ENCODE peak calls at places on chromosomes 11 and 22, in five cellular contexts. A is IMR-90, K is GM12865, Q is esophagus squamous epithelium, S is neural crest cell. H is an unnamed sample.

GRCh38 chr11:112364962-112365481 is 104.4 kb upstream of the PLET1 start:
- DNase-seq in S (no peak), K (no peak), A (peak; percentile 99), Q (no peak), H (no peak)

GRCh38 chr11:120065176-120065575 is 72.7 kb downstream of the TRIM29 start:
- DNase-seq in K (no peak), A (no peak), Q (no peak), S (no peak), H (no peak)

GRCh38 chr22:47209077-47209514 is 446.6 kb downstream of the TBC1D22A start:
- DNase-seq in A (peak; percentile 18), S (no peak), Q (no peak), K (no peak), H (no peak)

GRCh38 chr11:117072517-117073218 is 25.6 kb downstream of the SIK3 start:
- DNase-seq in A (peak; percentile 96), Q (no peak), K (peak; percentile 44), S (no peak), H (peak; percentile 36)

GRCh38 chr22:49290286-49290685 is 537.4 kb downstream of the BRD1 start:
- DNase-seq in A (no peak), K (no peak), Q (no peak), S (no peak), H (no peak)

GRCh38 chr11:113773092-113773415 is 438 bp downstream of the ZW10 start:
- DNase-seq in Q (no peak), A (peak; percentile 25), S (no peak), K (no peak), H (no peak)

GRCh38 chr11:115760528-115760837 is 256.3 kb upstream of the CADM1 start:
- DNase-seq in Q (no peak), K (no peak), A (no peak), S (peak; percentile 24), H (no peak)

GRCh38 chr22:39937881-39938280 is 22.3 kb upstream of the TMA7B start:
- DNase-seq in A (no peak), K (no peak), S (no peak), Q (no peak), H (no peak)

GRCh38 chr22:28817919-28818859 is 17.8 kb upstream of the XBP1 start:
- DNase-seq in K (peak; percentile 66), S (no peak), Q (no peak), A (no peak), H (no peak)

GRCh38 chr11:4095509-4096230 is 1.1 kb downstream of the RRM1 start:
- DNase-seq in Q (no peak), K (peak; percentile 35), S (no peak), A (peak; percentile 78), H (no peak)

GRCh38 chr11:119368121-119369034 is 13.1 kb downstream of the USP2 start:
- DNase-seq in A (peak; percentile 34), Q (no peak), K (no peak), S (no peak), H (no peak)

GRCh38 chr22:27919943-27920755 is 1.1 kb upstream of the PITPNB start:
- DNase-seq in K (no peak), Q (no peak), A (peak; percentile 72), S (peak; percentile 27), H (no peak)

GRCh38 chr11:132848336-132848735 is 684.0 kb downstream of the OPCML start:
- DNase-seq in Q (no peak), K (no peak), A (peak; percentile 7), S (no peak), H (no peak)

GRCh38 chr11:1054143-1055108 is 17.9 kb upstream of the MUC6 start:
- DNase-seq in Q (no peak), S (no peak), K (no peak), A (no peak), H (no peak)

GRCh38 chr11:63920126-63920869 is 3.3 kb upstream of the RCOR2 start:
- DNase-seq in Q (no peak), K (no peak), A (no peak), S (peak; percentile 24), H (no peak)

GRCh38 chr22:30531651-30532608 is 14.6 kb downstream of the SEC14L6 start:
- DNase-seq in K (no peak), S (no peak), A (no peak), Q (no peak), H (no peak)

GRCh38 chr11:129974237-129974636 is 28.4 kb downstream of the PRDM10 start:
- DNase-seq in K (no peak), S (no peak), Q (no peak), A (peak; percentile 33), H (no peak)

GRCh38 chr11:117871784-117872183 is 4.7 kb downstream of the FXYD6 start:
- DNase-seq in A (no peak), S (no peak), Q (no peak), K (no peak), H (no peak)

GRCh38 chr22:46714550-46714949 is 23.5 kb downstream of the CERK start:
- DNase-seq in A (peak; percentile 57), Q (no peak), S (no peak), K (no peak), H (no peak)

GRCh38 chr11:64607381-64608259 is 16.6 kb downstream of the SLC22A12 start:
- DNase-seq in S (no peak), A (peak; percentile 5), Q (no peak), K (no peak), H (no peak)

GRCh38 chr11:12692238-12693074 is 18.2 kb downstream of the TEAD1 start:
- DNase-seq in K (no peak), Q (peak; percentile 6), A (peak; percentile 95), S (peak; percentile 55), H (no peak)

GRCh38 chr11:441418-442274 is at the start of gene ANO9:
- DNase-seq in A (no peak), Q (no peak), S (no peak), K (peak; percentile 80), H (peak; percentile 90)

GRCh38 chr11:75568616-75569219 is 6.7 kb downstream of the SERPINH1 start:
- DNase-seq in Q (no peak), A (no peak), K (no peak), S (no peak), H (no peak)
- TF ChIP-seq CTCF in Q (no peak), A (no peak), K (no peak), S (no peak), H (no peak)

GRCh38 chr22:50574383-50574755 is 3.9 kb downstream of the CPT1B start:
- DNase-seq in Q (no peak), S (no peak), A (no peak), K (no peak), H (no peak)

GRCh38 chr22:50577697-50577986 is 585 bp downstream of the CPT1B start:
- DNase-seq in Q (no peak), S (no peak), A (no peak), K (no peak), H (no peak)

GRCh38 chr22:50575426-50575941 is 2.7 kb downstream of the CPT1B start:
- DNase-seq in S (no peak), Q (no peak), A (no peak), K (no peak), H (no peak)

GRCh38 chr22:50576806-50577696 is 1.2 kb downstream of the CPT1B start:
- DNase-seq in S (no peak), K (no peak), Q (no peak), A (no peak), H (no peak)

DNA sequence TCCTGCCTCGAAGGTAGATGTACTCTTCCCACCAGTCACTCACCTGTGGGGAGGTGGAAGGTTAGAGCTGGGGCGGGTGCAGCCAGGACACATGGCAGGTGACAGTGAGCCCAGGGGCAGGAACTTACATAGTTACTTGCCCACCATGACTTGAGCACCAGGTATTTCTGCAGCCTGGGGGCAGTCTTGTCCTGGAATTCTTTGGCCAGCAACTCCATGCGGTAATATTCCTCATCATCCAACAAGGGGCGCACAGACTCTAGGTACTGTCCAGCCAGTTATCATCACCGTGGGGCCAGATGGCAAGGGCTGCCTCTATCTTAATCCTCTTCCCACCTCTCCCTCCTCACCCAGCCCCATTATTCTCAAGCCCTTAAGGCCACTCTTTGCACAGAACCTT is 2.2 kb downstream of the CPT1B start:
- DNase-seq in Q (no peak), A (peak; percentile 44), K (no peak), S (peak; percentile 22), H (no peak)
- TF ChIP-seq CTCF in Q (no peak), A (peak; percentile 60), K (no peak), S (peak; percentile 35), H (no peak)

GRCh38 chr22:43275545-43275981 is 67.6 kb downstream of the SCUBE1 start:
- DNase-seq in S (no peak), Q (no peak), A (peak; percentile 60), K (no peak), H (no peak)

GRCh38 chr22:43272869-43273318 is 70.3 kb downstream of the SCUBE1 start:
- DNase-seq in Q (no peak), S (no peak), K (peak; percentile 67), A (no peak), H (no peak)

GRCh38 chr22:43272301-43272700 is 70.9 kb downstream of the SCUBE1 start:
- DNase-seq in S (no peak), Q (no peak), K (no peak), A (peak; percentile 18), H (no peak)

GRCh38 chr22:43274595-43275240 is 68.5 kb downstream of the SCUBE1 start:
- DNase-seq in S (no peak), A (no peak), Q (no peak), K (no peak), H (no peak)

DNA sequence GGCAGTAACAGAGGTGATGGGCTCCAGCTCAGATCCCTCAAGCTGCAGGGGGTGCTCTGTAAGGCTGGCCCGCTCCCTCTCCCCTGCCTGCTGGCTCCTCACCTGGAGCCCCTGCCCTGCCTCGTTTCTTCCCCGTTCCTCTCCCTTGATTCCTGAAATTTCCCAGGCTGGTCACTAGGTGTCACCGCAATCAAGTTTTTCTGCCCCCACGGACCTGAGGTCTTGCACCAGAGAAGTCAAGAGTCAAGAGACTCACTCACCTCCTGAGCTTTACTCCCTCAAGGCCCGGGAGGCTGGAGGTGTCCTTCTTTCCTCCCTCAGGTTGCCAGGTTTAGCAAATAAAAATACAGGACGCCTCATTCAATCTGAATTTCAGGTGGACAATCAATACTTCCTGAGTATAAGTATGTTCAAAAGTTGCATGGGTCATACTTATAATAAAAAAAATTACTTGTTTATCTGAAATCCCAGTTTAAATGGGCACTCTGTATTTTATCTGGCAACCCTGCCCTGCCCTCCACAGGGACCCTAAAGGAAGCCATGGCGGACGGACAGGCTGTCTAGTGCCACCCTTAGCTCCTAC is 69.2 kb downstream of the SCUBE1 start:
- DNase-seq in S (peak; percentile 52), A (peak; percentile 46), Q (no peak), K (peak; percentile 81), H (peak; percentile 84)
- TF ChIP-seq CTCF in S (peak; percentile 78), A (peak; percentile 72), Q (peak; percentile 71), K (peak; percentile 65), H (peak; percentile 79)

DNA sequence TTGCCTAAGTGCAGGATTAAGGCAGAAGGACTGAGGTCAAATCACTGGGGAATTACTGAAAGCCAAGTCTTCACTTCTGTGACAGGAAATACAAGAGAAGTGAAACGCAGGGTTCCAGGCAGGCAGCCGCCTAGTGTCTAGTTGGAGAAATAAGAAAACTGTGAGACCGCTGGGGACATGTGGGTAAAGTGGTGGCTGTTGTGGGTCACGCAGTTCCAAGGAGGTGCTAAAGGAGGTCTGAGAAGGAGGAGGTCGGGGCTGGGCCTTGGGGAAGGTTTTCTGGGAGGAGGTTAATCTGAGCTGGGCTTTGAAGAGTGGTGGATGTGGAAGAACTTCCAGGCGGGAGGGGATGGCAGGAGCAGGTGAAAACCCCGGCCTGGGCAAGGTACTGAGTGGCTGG is 11.2 kb downstream of the MCM5 start:
- DNase-seq in S (no peak), A (no peak), K (peak; percentile 82), Q (no peak), H (peak; percentile 73)
- TF ChIP-seq CTCF in S (no peak), A (no peak), K (peak; percentile 50), Q (no peak), H (peak; percentile 39)

H was measured in GM10248.